ENCODE peak calls at places on chromosomes 16 and 17, in eight cellular contexts. Z is IMR-90, B is neural progenitor cell, A is PC-3, S is MM.1S, W is A549, P is mesenchymal stem cell, K is H9. T is an unnamed sample.

GRCh38 chr16:75416904-75417565 is 16.3 kb downstream of the CFDP1 start:
- DNase-seq in A (no peak), W (no peak), Z (peak; percentile 66), B (no peak), K (no peak), P (peak; percentile 23), S (no peak), T (no peak)

GRCh38 chr16:11175106-11175795 is 80.8 kb downstream of the SOCS1 start:
- DNase-seq in P (no peak), K (no peak), A (no peak), Z (no peak), B (no peak), W (no peak), S (no peak), T (no peak)

GRCh38 chr16:57386381-57386951 is 14.2 kb downstream of the CX3CL1 start:
- DNase-seq in B (no peak), K (no peak), S (no peak), Z (peak; percentile 38), A (no peak), W (no peak), P (peak; percentile 71), T (no peak)

GRCh38 chr16:70561623-70562022 is 38.0 kb downstream of the SF3B3 start:
- DNase-seq in B (no peak), A (no peak), P (no peak), K (no peak), Z (no peak), W (no peak), S (no peak), T (no peak)

GRCh38 chr17:71870546-71870862 is 250.3 kb upstream of the SOX9 start:
- DNase-seq in P (no peak), S (no peak), W (no peak), K (no peak), A (no peak), Z (no peak), B (peak; percentile 47), T (no peak)

GRCh38 chr17:79258042-79258441 is 183.4 kb downstream of the ENGASE start:
- DNase-seq in S (no peak), W (no peak), K (no peak), A (no peak), P (no peak), Z (no peak), B (no peak), T (no peak)

GRCh38 chr17:869067-869466 is 86.9 kb downstream of the MRM3 start:
- DNase-seq in S (no peak), Z (peak; percentile 68), W (no peak), A (no peak), K (no peak), B (no peak), P (peak; percentile 93), T (peak; percentile 65)

GRCh38 chr16:3074860-3075545 is 9.6 kb downstream of the IL32 start:
- DNase-seq in A (no peak), B (no peak), K (no peak), Z (no peak), P (no peak), W (no peak), S (peak; percentile 72), T (no peak)

GRCh38 chr17:54992797-54993639 is 24.5 kb downstream of the STXBP4 start:
- DNase-seq in B (peak; percentile 63), P (peak; percentile 53), A (peak; percentile 82), S (peak; percentile 64), Z (peak; percentile 54), W (peak; percentile 71), K (no peak), T (peak; percentile 35)

GRCh38 chr17:17439971-17440843 is 36.6 kb upstream of the MED9 start:
- DNase-seq in W (peak; percentile 91), B (peak; percentile 62), A (peak; percentile 78), P (peak; percentile 46), Z (peak; percentile 42), S (peak; percentile 66), K (peak; percentile 87), T (peak; percentile 46)

GRCh38 chr17:2860045-2860444 is 63.8 kb downstream of the RAP1GAP2 start:
- DNase-seq in Z (no peak), A (no peak), K (no peak), W (no peak), S (no peak), P (no peak), B (no peak), T (no peak)

GRCh38 chr16:14036869-14037268 is 34.2 kb upstream of the MRTFB start:
- DNase-seq in A (no peak), K (no peak), B (no peak), S (no peak), Z (no peak), W (no peak), P (no peak), T (no peak)

DNA sequence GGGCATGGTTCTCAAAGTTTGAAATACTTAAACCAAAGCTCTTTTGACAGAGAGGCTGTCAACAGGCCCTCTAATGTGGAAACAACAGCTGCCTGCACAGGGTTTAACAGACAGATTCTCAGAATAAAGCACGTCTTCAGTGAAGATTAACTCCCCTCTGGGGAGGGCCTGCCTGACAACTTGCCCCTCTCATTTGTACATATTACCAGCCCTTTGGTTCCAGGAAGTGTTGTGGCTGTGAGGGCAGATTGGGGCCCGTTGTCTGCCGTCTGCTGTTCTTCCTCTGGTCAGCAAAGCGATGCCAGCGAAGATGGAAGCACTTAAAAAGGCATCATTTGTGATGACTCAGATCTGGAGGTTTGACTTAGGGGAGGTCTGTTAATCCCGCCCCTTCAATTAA is 177.1 kb upstream of the IRX6 start:
- DNase-seq in B (peak; percentile 31), A (no peak), W (no peak), S (no peak), K (no peak), P (no peak), Z (no peak), T (no peak)
- H3K27ac ChIP-seq in B (no peak overlapping the region), A (no peak overlapping the region), W (no peak overlapping the region), S (no peak overlapping the region), K (no peak overlapping the region), P (no peak overlapping the region), Z (no peak overlapping the region), T (no peak overlapping the region)

GRCh38 chr17:57783338-57783742 is 38.2 kb upstream of the CCDC182 start:
- DNase-seq in K (peak; percentile 96), Z (peak; percentile 5), W (peak; percentile 66), A (peak; percentile 79), B (peak; percentile 93), P (peak; percentile 44), S (peak; percentile 57), T (peak; percentile 22)

GRCh38 chr17:57782642-57783337 is 37.7 kb upstream of the CCDC182 start:
- DNase-seq in W (no peak), B (peak; percentile 65), Z (no peak), A (no peak), S (no peak), P (no peak), K (peak; percentile 60), T (no peak)

GRCh38 chr17:57782051-57782490 is 37.0 kb upstream of the CCDC182 start:
- DNase-seq in Z (no peak), P (no peak), B (peak; percentile 20), K (no peak), S (no peak), W (no peak), A (no peak), T (no peak)

GRCh38 chr17:57785032-57785431 is 39.9 kb upstream of the CCDC182 start:
- DNase-seq in B (no peak), P (peak; percentile 17), Z (no peak), S (no peak), W (no peak), K (peak; percentile 20), A (no peak), T (no peak)

DNA sequence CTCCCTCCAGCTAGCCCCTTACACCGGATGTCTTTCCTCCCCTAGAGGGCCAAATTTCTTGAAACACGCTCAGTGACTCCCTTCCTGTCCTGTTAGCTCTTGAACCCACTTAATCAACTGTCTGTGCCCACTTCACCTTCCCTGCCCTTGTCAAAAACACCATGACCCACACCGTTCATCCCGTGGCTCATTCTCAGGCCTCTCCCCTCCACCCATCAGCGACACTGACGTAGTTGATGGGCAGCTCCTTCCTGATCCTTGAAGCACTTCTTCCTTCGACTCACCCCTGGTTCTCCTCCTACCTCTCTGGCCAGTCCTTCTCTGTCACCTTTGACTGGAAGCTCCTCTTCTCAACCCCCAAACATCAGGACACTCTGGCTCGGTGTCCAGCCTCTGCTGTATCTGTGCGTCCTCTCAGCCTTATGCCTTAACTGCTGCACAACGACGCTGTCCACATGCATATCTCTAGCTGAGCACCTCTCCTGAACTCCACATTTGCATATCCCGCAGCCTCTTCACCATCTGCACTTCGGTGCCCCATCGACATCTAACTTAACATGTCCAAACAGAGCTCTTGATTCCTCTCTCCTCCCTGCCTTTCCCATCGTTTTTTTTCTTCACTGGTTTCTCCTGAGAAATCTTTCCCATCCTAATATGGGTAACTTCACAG is 39.3 kb upstream of the CCDC182 start:
- DNase-seq in S (no peak), A (no peak), W (no peak), P (no peak), Z (no peak), K (peak; percentile 29), B (no peak), T (no peak)
- H3K4me1 ChIP-seq in S (peaks cover 4% of the 10 kb centered on the region), A (no peaks in the 10 kb centered on the region), W (peaks cover 5% of the 10 kb centered on the region), P (peaks cover 7% of the 10 kb centered on the region), Z (peaks cover 2% of the 10 kb centered on the region), K (no peaks in the 10 kb centered on the region), B (peaks cover 30% of the 10 kb centered on the region), T (no peaks in the 10 kb centered on the region)

GRCh38 chr16:65306313-65306712 is 184.4 kb upstream of the CDH11 start:
- DNase-seq in W (no peak), P (no peak), B (no peak), S (no peak), A (no peak), K (no peak), Z (no peak), T (no peak)
- H3K4me2 ChIP-seq in W (no peak overlapping the region), P (no peak overlapping the region), B (no peak overlapping the region), S (no peak overlapping the region), A (no peak overlapping the region), K (no peak overlapping the region), Z (no peak overlapping the region), T (no peak overlapping the region)

GRCh38 chr17:28370035-28370743 is at the start of gene VTN:
- DNase-seq in W (peak; percentile 90), S (no peak), K (peak; percentile 89), A (no peak), P (peak; percentile 50), Z (peak; percentile 45), B (peak; percentile 84), T (peak; percentile 25)

GRCh38 chr17:28368915-28369683 is 1.0 kb downstream of the VTN start:
- DNase-seq in K (no peak), S (no peak), P (no peak), Z (no peak), A (no peak), B (no peak), W (no peak), T (no peak)

GRCh38 chr17:28369684-28370034 is 448 bp downstream of the VTN start:
- DNase-seq in P (no peak), K (peak; percentile 53), B (no peak), S (no peak), Z (no peak), A (no peak), W (no peak), T (no peak)

GRCh38 chr17:28371245-28372202 is at the start of gene SARM1:
- DNase-seq in B (peak; percentile 98), W (peak; percentile 94), S (peak; percentile 78), K (peak; percentile 99), Z (peak; percentile 85), A (no peak), P (peak; percentile 86), T (peak; percentile 89)

DNA sequence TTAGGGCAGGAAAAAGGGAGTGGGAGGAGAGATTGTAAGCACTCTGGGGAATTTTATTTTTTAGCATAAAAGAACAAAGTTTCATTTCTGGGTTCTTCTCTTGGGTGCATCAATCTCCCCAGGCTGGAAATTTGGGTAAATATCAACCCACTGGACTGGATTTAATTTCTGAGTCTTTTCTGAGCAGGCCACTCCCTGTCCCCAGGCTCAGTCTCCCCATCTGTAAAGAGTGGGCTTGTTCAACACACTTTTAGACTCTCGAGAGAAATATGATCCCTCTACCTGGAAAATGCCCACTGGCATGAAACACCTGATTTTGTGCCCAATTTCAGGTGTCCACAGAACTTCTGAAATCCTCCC is 617 bp upstream of the VTN start:
- DNase-seq in A (no peak), B (no peak), K (no peak), P (no peak), W (no peak), S (no peak), Z (no peak), T (no peak)
- H3K27ac ChIP-seq in A (no peak overlapping the region), B (no peak overlapping the region), K (no peak overlapping the region), P (peak overlapping the region; percentile 15), W (peak overlapping the region; percentile 83), S (no peak overlapping the region), Z (peak overlapping the region; percentile 93), T (no peak overlapping the region)